ENCODE peak calls at places on chromosome 17, in ten cellular contexts. L is Calu3; T is body of pancreas; P is CD4-positive, alpha-beta T cell; N is tibial artery; W is fibroblast of the aortic adventitia; D is MCF 10A; X is heart right ventricle; H is HCT116; R is prostate gland. V is an unnamed sample.

GRCh38 chr17:28972437-28972836 is 21.1 kb upstream of the PHF12 start:
- DNase-seq in L (no peak), T (no peak), P (no peak), N (no peak), W (no peak), D (no peak), X (no peak), H (no peak), R (no peak), V (no peak)

GRCh38 chr17:19331134-19331533 is 31.4 kb downstream of the B9D1 start:
- DNase-seq in L (no peak), T (no peak), P (no peak), N (no peak), W (peak; percentile 84), D (no peak), X (no peak), H (no peak), R (no peak), V (no peak)

GRCh38 chr17:43881176-43881575 is 26.2 kb downstream of the MPP2 start:
- DNase-seq in L (no peak), T (no peak), P (no peak), N (no peak), W (no peak), D (no peak), X (no peak), H (no peak), R (no peak), V (no peak)

GRCh38 chr17:76709077-76709950 is 1.5 kb downstream of the MXRA7 start:
- DNase-seq in L (no peak), T (peak; percentile 83), P (no peak), N (peak; percentile 98), W (peak; percentile 98), D (peak; percentile 58), X (peak; percentile 91), H (no peak), R (peak; percentile 44), V (peak; percentile 77)

GRCh38 chr17:65057520-65058075 is 1.1 kb upstream of the GNA13 start:
- DNase-seq in L (no peak), T (peak; percentile 64), P (no peak), N (no peak), W (no peak), D (no peak), X (peak; percentile 66), H (no peak), R (no peak), V (no peak)

GRCh38 chr17:29138991-29139682 is 41.1 kb downstream of the MYO18A start:
- DNase-seq in L (no peak), T (no peak), P (no peak), N (peak; percentile 80), W (no peak), D (no peak), X (peak; percentile 52), H (no peak), R (no peak), V (peak; percentile 42)

GRCh38 chr17:79098282-79098867 is 23.8 kb downstream of the ENGASE start:
- DNase-seq in L (no peak), T (no peak), P (no peak), N (no peak), W (no peak), D (no peak), X (no peak), H (no peak), R (no peak), V (no peak)

GRCh38 chr17:78879679-78880186 is 23.3 kb downstream of the CEP295NL start:
- DNase-seq in L (no peak), T (peak; percentile 68), P (peak; percentile 7), N (no peak), W (peak; percentile 95), D (no peak), X (peak; percentile 91), H (no peak), R (no peak), V (no peak)

GRCh38 chr17:63439682-63440081 is 6.4 kb downstream of the CYB561 start:
- DNase-seq in L (no peak), T (no peak), P (no peak), N (no peak), W (peak; percentile 66), D (no peak), X (no peak), H (no peak), R (no peak), V (no peak)

GRCh38 chr17:77615672-77616242 is 342.7 kb upstream of the TNRC6C start:
- DNase-seq in L (no peak), T (no peak), P (no peak), N (no peak), W (peak; percentile 16), D (no peak), X (no peak), H (no peak), R (no peak), V (no peak)

GRCh38 chr17:64992325-64992802 is 64.2 kb downstream of the GNA13 start:
- DNase-seq in L (peak; percentile 51), T (no peak), P (no peak), N (no peak), W (peak; percentile 16), D (peak; percentile 95), X (no peak), H (peak; percentile 97), R (no peak), V (no peak)

GRCh38 chr17:15171433-15172047 is 93.6 kb downstream of the PMP22 start:
- DNase-seq in L (peak; percentile 62), T (peak; percentile 57), P (peak; percentile 1), N (peak; percentile 73), W (peak; percentile 71), D (peak; percentile 80), X (peak; percentile 59), H (peak; percentile 47), R (peak; percentile 33), V (peak; percentile 86)

GRCh38 chr17:35819456-35819855 is 10.2 kb downstream of the TAF15 start:
- DNase-seq in L (no peak), T (no peak), P (no peak), N (no peak), W (no peak), D (no peak), X (no peak), H (no peak), R (no peak), V (no peak)
- TF ChIP-seq CTCF in L (no peak), T (no peak), P (no peak), N (no peak), W (no peak), D (no peak), X (no peak), H (no peak), R (no peak), V (no peak)

DNA sequence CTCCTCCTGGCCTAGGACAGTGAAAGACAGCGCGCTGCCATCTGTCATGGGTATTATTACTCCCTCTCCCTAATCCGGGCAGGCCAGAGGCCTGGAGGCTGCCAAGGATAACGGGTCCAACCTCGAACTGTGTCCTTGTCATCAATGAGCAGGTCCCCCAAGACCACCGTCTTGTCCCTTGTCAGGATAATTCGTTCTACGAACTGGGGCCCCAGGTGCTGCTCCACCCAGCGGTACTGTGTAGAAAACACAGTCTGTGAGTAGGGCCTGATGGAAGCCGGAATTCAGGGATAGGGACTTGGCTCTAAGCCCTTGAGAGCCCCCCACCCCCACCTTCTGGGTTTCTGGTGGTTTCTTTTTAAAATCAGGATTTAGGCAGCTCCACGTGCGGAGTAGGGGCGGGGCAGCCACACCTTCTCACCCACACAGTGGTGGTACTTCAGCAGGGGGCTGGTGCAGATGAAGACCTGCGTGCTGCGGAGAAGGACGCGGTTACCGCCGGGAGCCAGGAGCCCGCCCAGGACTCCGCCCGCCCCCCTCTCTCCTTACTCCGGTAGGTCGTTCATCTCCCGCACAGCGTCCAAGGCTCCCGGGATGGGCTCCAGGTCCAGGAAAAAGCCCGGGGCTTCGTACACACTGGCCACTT is 787 bp downstream of the NT5C start:
- DNase-seq in L (peak; percentile 61), T (peak; percentile 46), P (no peak), N (no peak), W (peak; percentile 49), D (peak; percentile 71), X (peak; percentile 24), H (peak; percentile 69), R (peak; percentile 39), V (peak; percentile 70)
- TF ChIP-seq CTCF in L (peak; percentile 52), T (peak; percentile 48), P (no peak), N (peak; percentile 26), W (peak; percentile 60), D (peak; percentile 40), X (no peak), H (peak; percentile 77), R (no peak), V (peak; percentile 25)

DNA sequence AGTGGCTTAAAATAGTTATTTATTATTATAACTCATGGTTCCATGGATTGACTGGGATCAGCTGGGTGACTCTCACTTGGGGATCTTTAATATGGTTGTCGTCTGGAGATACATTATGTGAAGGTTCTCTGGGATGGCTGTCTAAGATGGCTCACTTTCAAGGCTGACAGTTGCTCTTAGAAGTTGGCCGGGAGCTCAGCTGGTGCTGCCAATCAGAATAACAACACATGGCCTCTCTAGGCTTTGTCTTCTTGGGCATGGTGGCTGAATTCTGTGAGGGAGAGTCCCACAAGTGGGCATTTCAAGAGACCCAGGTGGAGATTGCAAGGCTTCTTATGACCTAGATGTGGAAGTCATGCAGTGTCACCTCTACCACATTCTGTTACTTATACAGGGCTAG is 269.7 kb downstream of the CA10 start:
- DNase-seq in L (no peak), T (no peak), P (no peak), N (no peak), W (no peak), D (no peak), X (no peak), H (no peak), R (no peak), V (no peak)
- TF ChIP-seq CTCF in L (no peak), T (no peak), P (no peak), N (no peak), W (no peak), D (no peak), X (no peak), H (no peak), R (no peak), V (no peak)

GRCh38 chr17:39923836-39924690 is 3.3 kb downstream of the ORMDL3 start:
- DNase-seq in L (peak; percentile 66), T (no peak), P (no peak), N (no peak), W (peak; percentile 35), D (no peak), X (no peak), H (no peak), R (no peak), V (peak; percentile 31)
- TF ChIP-seq CTCF in L (no peak), T (no peak), P (no peak), N (no peak), W (peak; percentile 43), D (no peak), X (no peak), H (no peak), R (no peak), V (no peak)

GRCh38 chr17:80416940-80417293 is 1.9 kb downstream of the ENDOV start:
- DNase-seq in L (no peak), T (no peak), P (no peak), N (no peak), W (no peak), D (no peak), X (no peak), H (no peak), R (no peak), V (no peak)
- TF ChIP-seq CTCF in L (no peak), T (no peak), P (no peak), N (no peak), W (no peak), D (no peak), X (no peak), H (no peak), R (no peak), V (no peak)

GRCh38 chr17:50198026-50198669 is 3.3 kb downstream of the COL1A1 start:
- DNase-seq in L (peak; percentile 88), T (peak; percentile 58), P (peak; percentile 45), N (peak; percentile 86), W (peak; percentile 70), D (peak; percentile 82), X (peak; percentile 61), H (peak; percentile 52), R (peak; percentile 64), V (peak; percentile 79)
- TF ChIP-seq CTCF in L (peak; percentile 93), T (peak; percentile 57), P (peak; percentile 43), N (peak; percentile 64), W (peak; percentile 73), D (peak; percentile 82), X (peak; percentile 42), H (peak; percentile 97), R (peak; percentile 60), V (peak; percentile 68)

V was measured in glutamatergic neuron.